ENCODE peak calls at places on chromosomes 7 and 10, in eight cellular contexts. One of them, this sample, is unnamed.

GRCh38 chr7:2169923-2170575 is 62.7 kb downstream of the MAD1L1 start:
- DNase-seq in skeletal muscle cell: no peak
- DNase-seq in stimulated activated naive B cell treated with anti-CD40 and anti-IgM and Interleukin-4, amounts not matched to agents 10 μg/mL and 1 μg/mL and 100 μg/mL, for 72 hours: no peak
- DNase-seq in stimulated activated CD4-positive, alpha-beta T cell treated with anti-CD3 and anti-CD28 coated beads, Interleukin-2, amount 100 ng/mL, for 48 hours: no peak
- DNase-seq in T-helper 1 cell: no peak
- DNase-seq in neuronal stem cell: no peak
- DNase-seq in coronary artery: no peak
- DNase-seq in nucleus accumbens: no peak
- DNase-seq in this sample: no peak

GRCh38 chr10:59906417-59907202 is at the start of gene CCDC6:
- DNase-seq in skeletal muscle cell: peak
- DNase-seq in coronary artery: peak
- DNase-seq in stimulated activated naive B cell treated with anti-CD40 and anti-IgM and Interleukin-4, amounts not matched to agents 10 μg/mL and 1 μg/mL and 100 μg/mL, for 72 hours: peak
- DNase-seq in neuronal stem cell: peak
- DNase-seq in T-helper 1 cell: peak
- DNase-seq in stimulated activated CD4-positive, alpha-beta T cell treated with anti-CD3 and anti-CD28 coated beads, Interleukin-2, amount 100 ng/mL, for 48 hours: peak
- DNase-seq in nucleus accumbens: peak
- DNase-seq in this sample: peak

GRCh38 chr10:67550042-67550441 is 146.0 kb downstream of the CTNNA3 start:
- DNase-seq in skeletal muscle cell: no peak
- DNase-seq in T-helper 1 cell: no peak
- DNase-seq in nucleus accumbens: no peak
- DNase-seq in stimulated activated naive B cell treated with anti-CD40 and anti-IgM and Interleukin-4, amounts not matched to agents 10 μg/mL and 1 μg/mL and 100 μg/mL, for 72 hours: no peak
- DNase-seq in coronary artery: no peak
- DNase-seq in stimulated activated CD4-positive, alpha-beta T cell treated with anti-CD3 and anti-CD28 coated beads, Interleukin-2, amount 100 ng/mL, for 48 hours: no peak
- DNase-seq in neuronal stem cell: no peak
- DNase-seq in this sample: no peak

GRCh38 chr10:92740762-92741161 is 51.0 kb downstream of the HHEX start:
- DNase-seq in skeletal muscle cell: no peak
- DNase-seq in nucleus accumbens: no peak
- DNase-seq in neuronal stem cell: no peak
- DNase-seq in T-helper 1 cell: no peak
- DNase-seq in stimulated activated CD4-positive, alpha-beta T cell treated with anti-CD3 and anti-CD28 coated beads, Interleukin-2, amount 100 ng/mL, for 48 hours: no peak
- DNase-seq in stimulated activated naive B cell treated with anti-CD40 and anti-IgM and Interleukin-4, amounts not matched to agents 10 μg/mL and 1 μg/mL and 100 μg/mL, for 72 hours: no peak
- DNase-seq in coronary artery: no peak
- DNase-seq in this sample: no peak

GRCh38 chr7:116802784-116803183 is 59.6 kb upstream of the CAPZA2 start:
- DNase-seq in stimulated activated CD4-positive, alpha-beta T cell treated with anti-CD3 and anti-CD28 coated beads, Interleukin-2, amount 100 ng/mL, for 48 hours: peak
- DNase-seq in skeletal muscle cell: no peak
- DNase-seq in stimulated activated naive B cell treated with anti-CD40 and anti-IgM and Interleukin-4, amounts not matched to agents 10 μg/mL and 1 μg/mL and 100 μg/mL, for 72 hours: no peak
- DNase-seq in coronary artery: no peak
- DNase-seq in nucleus accumbens: peak
- DNase-seq in T-helper 1 cell: peak
- DNase-seq in neuronal stem cell: peak
- DNase-seq in this sample: no peak

GRCh38 chr10:106450966-106451365 is 713.5 kb downstream of the SORCS1 start:
- DNase-seq in stimulated activated CD4-positive, alpha-beta T cell treated with anti-CD3 and anti-CD28 coated beads, Interleukin-2, amount 100 ng/mL, for 48 hours: no peak
- DNase-seq in skeletal muscle cell: no peak
- DNase-seq in nucleus accumbens: no peak
- DNase-seq in T-helper 1 cell: no peak
- DNase-seq in coronary artery: no peak
- DNase-seq in stimulated activated naive B cell treated with anti-CD40 and anti-IgM and Interleukin-4, amounts not matched to agents 10 μg/mL and 1 μg/mL and 100 μg/mL, for 72 hours: no peak
- DNase-seq in neuronal stem cell: no peak
- DNase-seq in this sample: no peak

GRCh38 chr10:79260803-79261740 is 86.2 kb upstream of the PPIF start:
- DNase-seq in stimulated activated naive B cell treated with anti-CD40 and anti-IgM and Interleukin-4, amounts not matched to agents 10 μg/mL and 1 μg/mL and 100 μg/mL, for 72 hours: no peak
- DNase-seq in T-helper 1 cell: no peak
- DNase-seq in coronary artery: no peak
- DNase-seq in neuronal stem cell: no peak
- DNase-seq in skeletal muscle cell: no peak
- DNase-seq in stimulated activated CD4-positive, alpha-beta T cell treated with anti-CD3 and anti-CD28 coated beads, Interleukin-2, amount 100 ng/mL, for 48 hours: no peak
- DNase-seq in nucleus accumbens: no peak
- DNase-seq in this sample: peak

GRCh38 chr7:101377189-101377736 is 14.6 kb downstream of the COL26A1 start:
- DNase-seq in coronary artery: no peak
- DNase-seq in nucleus accumbens: no peak
- DNase-seq in T-helper 1 cell: no peak
- DNase-seq in skeletal muscle cell: no peak
- DNase-seq in stimulated activated naive B cell treated with anti-CD40 and anti-IgM and Interleukin-4, amounts not matched to agents 10 μg/mL and 1 μg/mL and 100 μg/mL, for 72 hours: no peak
- DNase-seq in stimulated activated CD4-positive, alpha-beta T cell treated with anti-CD3 and anti-CD28 coated beads, Interleukin-2, amount 100 ng/mL, for 48 hours: no peak
- DNase-seq in neuronal stem cell: no peak
- DNase-seq in this sample: no peak

GRCh38 chr10:121453160-121453559 is 145.1 kb downstream of the FGFR2 start:
- DNase-seq in stimulated activated CD4-positive, alpha-beta T cell treated with anti-CD3 and anti-CD28 coated beads, Interleukin-2, amount 100 ng/mL, for 48 hours: no peak
- DNase-seq in neuronal stem cell: no peak
- DNase-seq in nucleus accumbens: no peak
- DNase-seq in T-helper 1 cell: no peak
- DNase-seq in coronary artery: no peak
- DNase-seq in stimulated activated naive B cell treated with anti-CD40 and anti-IgM and Interleukin-4, amounts not matched to agents 10 μg/mL and 1 μg/mL and 100 μg/mL, for 72 hours: no peak
- DNase-seq in skeletal muscle cell: no peak
- DNase-seq in this sample: no peak

GRCh38 chr7:151379534-151380198 is 30.2 kb downstream of the WDR86 start:
- DNase-seq in stimulated activated naive B cell treated with anti-CD40 and anti-IgM and Interleukin-4, amounts not matched to agents 10 μg/mL and 1 μg/mL and 100 μg/mL, for 72 hours: no peak
- DNase-seq in T-helper 1 cell: no peak
- DNase-seq in stimulated activated CD4-positive, alpha-beta T cell treated with anti-CD3 and anti-CD28 coated beads, Interleukin-2, amount 100 ng/mL, for 48 hours: no peak
- DNase-seq in neuronal stem cell: no peak
- DNase-seq in coronary artery: no peak
- DNase-seq in nucleus accumbens: no peak
- DNase-seq in skeletal muscle cell: no peak
- DNase-seq in this sample: no peak

GRCh38 chr10:79981673-79982485 is 33.0 kb upstream of the SFTPD start:
- DNase-seq in coronary artery: peak
- DNase-seq in skeletal muscle cell: no peak
- DNase-seq in neuronal stem cell: peak
- DNase-seq in stimulated activated naive B cell treated with anti-CD40 and anti-IgM and Interleukin-4, amounts not matched to agents 10 μg/mL and 1 μg/mL and 100 μg/mL, for 72 hours: no peak
- DNase-seq in T-helper 1 cell: no peak
- DNase-seq in nucleus accumbens: peak
- DNase-seq in stimulated activated CD4-positive, alpha-beta T cell treated with anti-CD3 and anti-CD28 coated beads, Interleukin-2, amount 100 ng/mL, for 48 hours: peak
- DNase-seq in this sample: peak

GRCh38 chr7:87899258-87899657 is 23.0 kb downstream of the DBF4 start:
- DNase-seq in nucleus accumbens: no peak
- DNase-seq in coronary artery: no peak
- DNase-seq in neuronal stem cell: no peak
- DNase-seq in stimulated activated naive B cell treated with anti-CD40 and anti-IgM and Interleukin-4, amounts not matched to agents 10 μg/mL and 1 μg/mL and 100 μg/mL, for 72 hours: no peak
- DNase-seq in skeletal muscle cell: no peak
- DNase-seq in T-helper 1 cell: no peak
- DNase-seq in stimulated activated CD4-positive, alpha-beta T cell treated with anti-CD3 and anti-CD28 coated beads, Interleukin-2, amount 100 ng/mL, for 48 hours: no peak
- DNase-seq in this sample: no peak

GRCh38 chr7:23533160-23533559 is 1.4 kb upstream of the TRA2A start:
- DNase-seq in stimulated activated CD4-positive, alpha-beta T cell treated with anti-CD3 and anti-CD28 coated beads, Interleukin-2, amount 100 ng/mL, for 48 hours: no peak
- DNase-seq in T-helper 1 cell: no peak
- DNase-seq in skeletal muscle cell: no peak
- DNase-seq in stimulated activated naive B cell treated with anti-CD40 and anti-IgM and Interleukin-4, amounts not matched to agents 10 μg/mL and 1 μg/mL and 100 μg/mL, for 72 hours: no peak
- DNase-seq in neuronal stem cell: no peak
- DNase-seq in coronary artery: no peak
- DNase-seq in nucleus accumbens: no peak
- DNase-seq in this sample: no peak

GRCh38 chr7:77529279-77529678 is 7.8 kb upstream of the PTPN12 start:
- DNase-seq in coronary artery: no peak
- DNase-seq in stimulated activated CD4-positive, alpha-beta T cell treated with anti-CD3 and anti-CD28 coated beads, Interleukin-2, amount 100 ng/mL, for 48 hours: no peak
- DNase-seq in T-helper 1 cell: no peak
- DNase-seq in stimulated activated naive B cell treated with anti-CD40 and anti-IgM and Interleukin-4, amounts not matched to agents 10 μg/mL and 1 μg/mL and 100 μg/mL, for 72 hours: no peak
- DNase-seq in neuronal stem cell: no peak
- DNase-seq in skeletal muscle cell: no peak
- DNase-seq in nucleus accumbens: no peak
- DNase-seq in this sample: no peak

GRCh38 chr10:120810298-120810697 is 40.9 kb upstream of the WDR11 start:
- DNase-seq in neuronal stem cell: no peak
- DNase-seq in nucleus accumbens: no peak
- DNase-seq in stimulated activated naive B cell treated with anti-CD40 and anti-IgM and Interleukin-4, amounts not matched to agents 10 μg/mL and 1 μg/mL and 100 μg/mL, for 72 hours: no peak
- DNase-seq in stimulated activated CD4-positive, alpha-beta T cell treated with anti-CD3 and anti-CD28 coated beads, Interleukin-2, amount 100 ng/mL, for 48 hours: no peak
- DNase-seq in skeletal muscle cell: no peak
- DNase-seq in T-helper 1 cell: no peak
- DNase-seq in coronary artery: no peak
- DNase-seq in this sample: no peak

GRCh38 chr7:141460781-141461715 is 90.2 kb upstream of the AGK start:
- DNase-seq in skeletal muscle cell: no peak
- DNase-seq in nucleus accumbens: peak
- DNase-seq in stimulated activated CD4-positive, alpha-beta T cell treated with anti-CD3 and anti-CD28 coated beads, Interleukin-2, amount 100 ng/mL, for 48 hours: no peak
- DNase-seq in T-helper 1 cell: no peak
- DNase-seq in coronary artery: no peak
- DNase-seq in stimulated activated naive B cell treated with anti-CD40 and anti-IgM and Interleukin-4, amounts not matched to agents 10 μg/mL and 1 μg/mL and 100 μg/mL, for 72 hours: no peak
- DNase-seq in neuronal stem cell: no peak
- DNase-seq in this sample: no peak

GRCh38 chr7:129150199-129150996 is 5.9 kb downstream of the TSPAN33 start:
- DNase-seq in neuronal stem cell: no peak
- DNase-seq in nucleus accumbens: no peak
- DNase-seq in T-helper 1 cell: no peak
- DNase-seq in stimulated activated naive B cell treated with anti-CD40 and anti-IgM and Interleukin-4, amounts not matched to agents 10 μg/mL and 1 μg/mL and 100 μg/mL, for 72 hours: no peak
- DNase-seq in skeletal muscle cell: no peak
- DNase-seq in stimulated activated CD4-positive, alpha-beta T cell treated with anti-CD3 and anti-CD28 coated beads, Interleukin-2, amount 100 ng/mL, for 48 hours: no peak
- DNase-seq in coronary artery: no peak
- DNase-seq in this sample: no peak

GRCh38 chr10:1732501-1733123 is 4.7 kb downstream of the ADARB2 start:
- DNase-seq in stimulated activated naive B cell treated with anti-CD40 and anti-IgM and Interleukin-4, amounts not matched to agents 10 μg/mL and 1 μg/mL and 100 μg/mL, for 72 hours: no peak
- DNase-seq in nucleus accumbens: no peak
- DNase-seq in neuronal stem cell: no peak
- DNase-seq in T-helper 1 cell: no peak
- DNase-seq in coronary artery: no peak
- DNase-seq in stimulated activated CD4-positive, alpha-beta T cell treated with anti-CD3 and anti-CD28 coated beads, Interleukin-2, amount 100 ng/mL, for 48 hours: no peak
- DNase-seq in skeletal muscle cell: no peak
- DNase-seq in this sample: no peak

GRCh38 chr7:27235387-27236052 is 7.1 kb upstream of the EVX1 start:
- DNase-seq in coronary artery: no peak
- DNase-seq in neuronal stem cell: no peak
- DNase-seq in stimulated activated CD4-positive, alpha-beta T cell treated with anti-CD3 and anti-CD28 coated beads, Interleukin-2, amount 100 ng/mL, for 48 hours: no peak
- DNase-seq in T-helper 1 cell: no peak
- DNase-seq in stimulated activated naive B cell treated with anti-CD40 and anti-IgM and Interleukin-4, amounts not matched to agents 10 μg/mL and 1 μg/mL and 100 μg/mL, for 72 hours: no peak
- DNase-seq in nucleus accumbens: peak
- DNase-seq in skeletal muscle cell: no peak
- DNase-seq in this sample: peak

GRCh38 chr10:132239126-132240031 is 52.6 kb downstream of the DPYSL4 start:
- DNase-seq in coronary artery: no peak
- DNase-seq in stimulated activated naive B cell treated with anti-CD40 and anti-IgM and Interleukin-4, amounts not matched to agents 10 μg/mL and 1 μg/mL and 100 μg/mL, for 72 hours: no peak
- DNase-seq in stimulated activated CD4-positive, alpha-beta T cell treated with anti-CD3 and anti-CD28 coated beads, Interleukin-2, amount 100 ng/mL, for 48 hours: no peak
- DNase-seq in skeletal muscle cell: no peak
- DNase-seq in neuronal stem cell: no peak
- DNase-seq in T-helper 1 cell: no peak
- DNase-seq in nucleus accumbens: no peak
- DNase-seq in this sample: peak

GRCh38 chr10:75542902-75543301 is 111.5 kb downstream of the LRMDA start:
- DNase-seq in stimulated activated CD4-positive, alpha-beta T cell treated with anti-CD3 and anti-CD28 coated beads, Interleukin-2, amount 100 ng/mL, for 48 hours: no peak
- DNase-seq in neuronal stem cell: no peak
- DNase-seq in nucleus accumbens: no peak
- DNase-seq in T-helper 1 cell: no peak
- DNase-seq in stimulated activated naive B cell treated with anti-CD40 and anti-IgM and Interleukin-4, amounts not matched to agents 10 μg/mL and 1 μg/mL and 100 μg/mL, for 72 hours: no peak
- DNase-seq in skeletal muscle cell: peak
- DNase-seq in coronary artery: no peak
- DNase-seq in this sample: no peak

GRCh38 chr7:19030280-19030679 is 87.2 kb downstream of the TWIST1 start:
- DNase-seq in stimulated activated CD4-positive, alpha-beta T cell treated with anti-CD3 and anti-CD28 coated beads, Interleukin-2, amount 100 ng/mL, for 48 hours: no peak
- DNase-seq in coronary artery: no peak
- DNase-seq in skeletal muscle cell: no peak
- DNase-seq in stimulated activated naive B cell treated with anti-CD40 and anti-IgM and Interleukin-4, amounts not matched to agents 10 μg/mL and 1 μg/mL and 100 μg/mL, for 72 hours: no peak
- DNase-seq in T-helper 1 cell: no peak
- DNase-seq in neuronal stem cell: no peak
- DNase-seq in nucleus accumbens: no peak
- DNase-seq in this sample: no peak

GRCh38 chr10:90621577-90621976 is 236.3 kb downstream of the HTR7 start:
- DNase-seq in stimulated activated CD4-positive, alpha-beta T cell treated with anti-CD3 and anti-CD28 coated beads, Interleukin-2, amount 100 ng/mL, for 48 hours: no peak
- DNase-seq in skeletal muscle cell: no peak
- DNase-seq in T-helper 1 cell: no peak
- DNase-seq in nucleus accumbens: no peak
- DNase-seq in neuronal stem cell: peak
- DNase-seq in stimulated activated naive B cell treated with anti-CD40 and anti-IgM and Interleukin-4, amounts not matched to agents 10 μg/mL and 1 μg/mL and 100 μg/mL, for 72 hours: no peak
- DNase-seq in coronary artery: no peak
- DNase-seq in this sample: no peak

GRCh38 chr7:14381306-14381705 is 391.8 kb upstream of the ETV1 start:
- DNase-seq in skeletal muscle cell: no peak
- DNase-seq in neuronal stem cell: no peak
- DNase-seq in T-helper 1 cell: no peak
- DNase-seq in stimulated activated naive B cell treated with anti-CD40 and anti-IgM and Interleukin-4, amounts not matched to agents 10 μg/mL and 1 μg/mL and 100 μg/mL, for 72 hours: no peak
- DNase-seq in stimulated activated CD4-positive, alpha-beta T cell treated with anti-CD3 and anti-CD28 coated beads, Interleukin-2, amount 100 ng/mL, for 48 hours: no peak
- DNase-seq in coronary artery: no peak
- DNase-seq in nucleus accumbens: no peak
- DNase-seq in this sample: no peak

GRCh38 chr7:141722529-141722928 is 14.4 kb downstream of the WEE2 start:
- DNase-seq in T-helper 1 cell: no peak
- DNase-seq in stimulated activated CD4-positive, alpha-beta T cell treated with anti-CD3 and anti-CD28 coated beads, Interleukin-2, amount 100 ng/mL, for 48 hours: no peak
- DNase-seq in coronary artery: no peak
- DNase-seq in nucleus accumbens: no peak
- DNase-seq in stimulated activated naive B cell treated with anti-CD40 and anti-IgM and Interleukin-4, amounts not matched to agents 10 μg/mL and 1 μg/mL and 100 μg/mL, for 72 hours: no peak
- DNase-seq in neuronal stem cell: no peak
- DNase-seq in skeletal muscle cell: no peak
- DNase-seq in this sample: no peak

GRCh38 chr7:101235522-101235921 is 2.1 kb downstream of the CLDN15 start:
- DNase-seq in T-helper 1 cell: no peak
- DNase-seq in stimulated activated CD4-positive, alpha-beta T cell treated with anti-CD3 and anti-CD28 coated beads, Interleukin-2, amount 100 ng/mL, for 48 hours: no peak
- DNase-seq in coronary artery: no peak
- DNase-seq in skeletal muscle cell: no peak
- DNase-seq in nucleus accumbens: no peak
- DNase-seq in stimulated activated naive B cell treated with anti-CD40 and anti-IgM and Interleukin-4, amounts not matched to agents 10 μg/mL and 1 μg/mL and 100 μg/mL, for 72 hours: no peak
- DNase-seq in neuronal stem cell: no peak
- DNase-seq in this sample: peak

GRCh38 chr10:99766282-99766681 is 16.2 kb upstream of the ABCC2 start:
- DNase-seq in coronary artery: no peak
- DNase-seq in nucleus accumbens: no peak
- DNase-seq in skeletal muscle cell: no peak
- DNase-seq in T-helper 1 cell: no peak
- DNase-seq in neuronal stem cell: no peak
- DNase-seq in stimulated activated CD4-positive, alpha-beta T cell treated with anti-CD3 and anti-CD28 coated beads, Interleukin-2, amount 100 ng/mL, for 48 hours: no peak
- DNase-seq in stimulated activated naive B cell treated with anti-CD40 and anti-IgM and Interleukin-4, amounts not matched to agents 10 μg/mL and 1 μg/mL and 100 μg/mL, for 72 hours: no peak
- DNase-seq in this sample: no peak

GRCh38 chr10:101709359-101710063 is 14.5 kb upstream of the FBXW4 start:
- DNase-seq in stimulated activated naive B cell treated with anti-CD40 and anti-IgM and Interleukin-4, amounts not matched to agents 10 μg/mL and 1 μg/mL and 100 μg/mL, for 72 hours: no peak
- DNase-seq in nucleus accumbens: no peak
- DNase-seq in stimulated activated CD4-positive, alpha-beta T cell treated with anti-CD3 and anti-CD28 coated beads, Interleukin-2, amount 100 ng/mL, for 48 hours: no peak
- DNase-seq in T-helper 1 cell: no peak
- DNase-seq in coronary artery: no peak
- DNase-seq in skeletal muscle cell: no peak
- DNase-seq in neuronal stem cell: no peak
- DNase-seq in this sample: no peak

GRCh38 chr10:131732631-131733127 is 168.1 kb upstream of the PPP2R2D start:
- DNase-seq in stimulated activated naive B cell treated with anti-CD40 and anti-IgM and Interleukin-4, amounts not matched to agents 10 μg/mL and 1 μg/mL and 100 μg/mL, for 72 hours: no peak
- DNase-seq in coronary artery: no peak
- DNase-seq in nucleus accumbens: no peak
- DNase-seq in neuronal stem cell: no peak
- DNase-seq in stimulated activated CD4-positive, alpha-beta T cell treated with anti-CD3 and anti-CD28 coated beads, Interleukin-2, amount 100 ng/mL, for 48 hours: no peak
- DNase-seq in T-helper 1 cell: no peak
- DNase-seq in skeletal muscle cell: no peak
- DNase-seq in this sample: no peak

GRCh38 chr7:48525726-48526374 is 354.6 kb downstream of the ABCA13 start:
- DNase-seq in stimulated activated CD4-positive, alpha-beta T cell treated with anti-CD3 and anti-CD28 coated beads, Interleukin-2, amount 100 ng/mL, for 48 hours: no peak
- DNase-seq in coronary artery: no peak
- DNase-seq in neuronal stem cell: no peak
- DNase-seq in stimulated activated naive B cell treated with anti-CD40 and anti-IgM and Interleukin-4, amounts not matched to agents 10 μg/mL and 1 μg/mL and 100 μg/mL, for 72 hours: no peak
- DNase-seq in nucleus accumbens: no peak
- DNase-seq in T-helper 1 cell: no peak
- DNase-seq in skeletal muscle cell: no peak
- DNase-seq in this sample: no peak

GRCh38 chr10:17599089-17599488 is 18.1 kb downstream of the HACD1 start:
- DNase-seq in coronary artery: no peak
- DNase-seq in stimulated activated CD4-positive, alpha-beta T cell treated with anti-CD3 and anti-CD28 coated beads, Interleukin-2, amount 100 ng/mL, for 48 hours: no peak
- DNase-seq in stimulated activated naive B cell treated with anti-CD40 and anti-IgM and Interleukin-4, amounts not matched to agents 10 μg/mL and 1 μg/mL and 100 μg/mL, for 72 hours: no peak
- DNase-seq in skeletal muscle cell: no peak
- DNase-seq in T-helper 1 cell: no peak
- DNase-seq in neuronal stem cell: peak
- DNase-seq in nucleus accumbens: no peak
- DNase-seq in this sample: no peak